ENCODE peak calls at places on chromosome 4, in nine cellular contexts. Q is heart right ventricle; B is naive thymus-derived CD4-positive, alpha-beta T cell; Y is H1; C is left ventricle myocardium inferior; O is Peyer's patch; V is A549; K is HCT116; T is lower lobe of right lung. N is an unnamed sample. For H3K9me3, the result is how much of the 10 kb centered on the place peaks cover.

GRCh38 chr4:43133566-43133965 is 241.1 kb downstream of the GRXCR1 start:
- DNase-seq in O (no peak), Q (no peak), T (no peak), K (no peak), Y (no peak), C (no peak), B (no peak), V (no peak), N (no peak)

GRCh38 chr4:90495936-90496335 is 368.7 kb downstream of the CCSER1 start:
- DNase-seq in C (no peak), Q (no peak), K (no peak), T (no peak), Y (no peak), O (no peak), B (no peak), V (no peak), N (no peak)

GRCh38 chr4:141909541-141909940 is 273.2 kb downstream of the IL15 start:
- DNase-seq in T (no peak), K (no peak), O (no peak), C (no peak), Q (no peak), V (no peak), B (no peak), Y (no peak), N (no peak)

GRCh38 chr4:7366958-7367353 is 67.8 kb downstream of the PSAPL1 start:
- DNase-seq in C (no peak), B (no peak), K (no peak), O (no peak), Q (no peak), T (no peak), Y (no peak), V (no peak), N (no peak)

GRCh38 chr4:185683896-185684295 is 128.1 kb downstream of the SORBS2 start:
- DNase-seq in Y (no peak), V (no peak), K (no peak), Q (no peak), C (no peak), O (no peak), T (no peak), B (no peak), N (no peak)

GRCh38 chr4:41505161-41505653 is 32.8 kb upstream of the LIMCH1 start:
- DNase-seq in Y (no peak), T (no peak), Q (no peak), O (no peak), C (no peak), B (no peak), V (no peak), K (no peak), N (no peak)

GRCh38 chr4:149709640-149710039 is 106.0 kb downstream of the IQCM start:
- DNase-seq in T (no peak), Y (no peak), V (no peak), C (no peak), Q (no peak), O (no peak), K (no peak), B (no peak), N (no peak)

GRCh38 chr4:6071959-6072720 is 53.9 kb upstream of the C4orf50 start:
- DNase-seq in C (peak), B (no peak), V (no peak), T (peak), K (no peak), O (no peak), Q (peak), Y (no peak), N (no peak)

GRCh38 chr4:161663844-161664243 is 500.0 kb downstream of the FSTL5 start:
- DNase-seq in B (no peak), T (no peak), V (no peak), K (no peak), Y (no peak), C (no peak), Q (no peak), O (no peak), N (no peak)

GRCh38 chr4:13492752-13493151 is 8.6 kb upstream of the RAB28 start:
- DNase-seq in Q (no peak), T (no peak), B (no peak), Y (no peak), C (no peak), O (no peak), V (no peak), K (no peak), N (no peak)
- H3K9me3 ChIP-seq in Q (under half), T (under half), B (under half), Y (under half), C (under half), O (under half), V (under half), K (under half), N (under half)

GRCh38 chr4:80202190-80202711 is 4.9 kb downstream of the PRDM8 start:
- DNase-seq in C (peak), K (no peak), O (peak), Q (peak), B (peak), Y (peak), V (peak), T (peak), N (no peak)
- H3K27ac ChIP-seq in C (peak), K (no peak), O (peak), Q (peak), B (peak), Y (no peak), V (peak), T (peak), N (no peak)

GRCh38 chr4:651884-652642 is 22.0 kb downstream of the ATP5ME start:
- DNase-seq in B (no peak), O (no peak), T (peak), K (no peak), C (no peak), V (no peak), Y (no peak), Q (no peak), N (no peak)

GRCh38 chr4:650951-651883 is 22.9 kb downstream of the ATP5ME start:
- DNase-seq in B (no peak), Q (no peak), K (no peak), O (no peak), T (peak), C (no peak), V (no peak), Y (no peak), N (no peak)

GRCh38 chr4:649751-650310 is 24.2 kb downstream of the ATP5ME start:
- DNase-seq in T (peak), Y (no peak), K (no peak), B (no peak), O (no peak), V (no peak), C (no peak), Q (no peak), N (no peak)

GRCh38 chr4:649293-649625 is 23.9 kb downstream of the PDE6B start:
- DNase-seq in O (no peak), V (no peak), K (no peak), B (no peak), C (no peak), Q (no peak), Y (no peak), T (peak), N (no peak)

GRCh38 chr4:650461-650860 is 23.6 kb downstream of the ATP5ME start:
- DNase-seq in Q (no peak), Y (no peak), V (no peak), T (peak), B (no peak), K (no peak), O (no peak), C (no peak), N (no peak)
- H3K9me3 ChIP-seq in Q (under half), Y (under half), V (under half), T (under half), B (under half), K (under half), O (under half), C (under half), N (under half)

GRCh38 chr4:101291198-101291597 is 56.1 kb downstream of the PPP3CA start:
- DNase-seq in O (no peak), C (no peak), V (no peak), Q (no peak), K (no peak), B (no peak), Y (no peak), T (no peak), N (no peak)
- H3K27ac ChIP-seq in O (no peak), C (no peak), V (no peak), Q (no peak), K (no peak), B (no peak), Y (no peak), T (no peak), N (no peak)

GRCh38 chr4:38668203-38668602 is 4.2 kb downstream of the KLF3 start:
- DNase-seq in O (no peak), K (no peak), Q (no peak), T (no peak), V (no peak), B (no peak), C (no peak), Y (no peak), N (no peak)
- H3K9me3 ChIP-seq in O (under half), K (under half), Q (under half), T (under half), V (under half), B (under half), C (under half), Y (under half), N (under half)

GRCh38 chr4:165874799-165875371 is 1.8 kb downstream of the TLL1 start:
- DNase-seq in O (peak), K (no peak), C (peak), Q (peak), T (peak), Y (peak), V (peak), B (no peak), N (no peak)
- H3K27ac ChIP-seq in O (peak), K (no peak), C (no peak), Q (peak), T (no peak), Y (no peak), V (peak), B (no peak), N (no peak)

GRCh38 chr4:33592701-33593100 is 2651.6 kb downstream of the ARAP2 start:
- DNase-seq in K (peak), C (no peak), T (no peak), Y (no peak), O (no peak), B (no peak), V (no peak), Q (no peak), N (no peak)
- H3K9me3 ChIP-seq in K (under half), C (half or more), T (under half), Y (half or more), O (under half), B (under half), V (under half), Q (under half), N (under half)

N was measured in iPS DF 6.9.